ENCODE peak calls at places on chromosomes 5 and 9, in nine cellular contexts. B, W, M, I, Z, D, C, Q and J are unnamed samples.

GRCh38 chr5:125017796-125018195 is 271.4 kb upstream of the ZNF608 start:
- DNase-seq in B (no peak), W (no peak), M (no peak), I (no peak), Z (no peak), D (no peak), C (no peak), Q (no peak), J (no peak)

GRCh38 chr5:140607031-140607430 is 25.9 kb downstream of the CD14 start:
- DNase-seq in B (no peak), W (no peak), M (no peak), I (no peak), Z (peak; percentile 83), D (no peak), C (no peak), Q (no peak), J (no peak)

GRCh38 chr5:139670369-139671095 is 22.4 kb downstream of the CXXC5 start:
- DNase-seq in B (no peak), W (no peak), M (no peak), I (no peak), Z (peak; percentile 31), D (no peak), C (no peak), Q (no peak), J (no peak)

GRCh38 chr9:92407818-92408217 is 3.4 kb upstream of the OGN start:
- DNase-seq in B (no peak), W (no peak), M (no peak), I (no peak), Z (no peak), D (no peak), C (no peak), Q (no peak), J (no peak)

GRCh38 chr9:85158512-85158911 is 489.0 kb downstream of the NTRK2 start:
- DNase-seq in B (no peak), W (no peak), M (no peak), I (no peak), Z (no peak), D (no peak), C (no peak), Q (no peak), J (no peak)

GRCh38 chr5:54306893-54307292 is 3.5 kb downstream of the ARL15 start:
- DNase-seq in B (no peak), W (no peak), M (no peak), I (no peak), Z (no peak), D (no peak), C (no peak), Q (no peak), J (no peak)

GRCh38 chr5:160473736-160474483 is 52.3 kb downstream of the PTTG1 start:
- DNase-seq in B (no peak), W (no peak), M (no peak), I (no peak), Z (no peak), D (no peak), C (no peak), Q (no peak), J (no peak)

GRCh38 chr9:114608525-114608796 is 2.6 kb upstream of the TMEM268 start:
- DNase-seq in B (no peak), W (no peak), M (no peak), I (no peak), Z (no peak), D (no peak), C (no peak), Q (no peak), J (no peak)

GRCh38 chr5:136089804-136090203 is 42.8 kb upstream of the SMAD5 start:
- DNase-seq in B (no peak), W (no peak), M (no peak), I (no peak), Z (no peak), D (no peak), C (no peak), Q (peak; percentile 69), J (peak; percentile 45)

GRCh38 chr5:78367318-78367991 is 7.0 kb downstream of the SCAMP1 start:
- DNase-seq in B (no peak), W (no peak), M (no peak), I (no peak), Z (no peak), D (no peak), C (no peak), Q (peak; percentile 16), J (no peak)

GRCh38 chr9:18601026-18601425 is 127.1 kb downstream of the ADAMTSL1 start:
- DNase-seq in B (no peak), W (no peak), M (no peak), I (no peak), Z (no peak), D (no peak), C (no peak), Q (no peak), J (no peak)

GRCh38 chr9:20552874-20553624 is 69.2 kb downstream of the MLLT3 start:
- DNase-seq in B (no peak), W (peak; percentile 36), M (no peak), I (no peak), Z (peak; percentile 51), D (no peak), C (no peak), Q (peak; percentile 66), J (no peak)

GRCh38 chr9:4228606-4229005 is 71.3 kb downstream of the GLIS3 start:
- DNase-seq in B (no peak), W (peak; percentile 49), M (no peak), I (no peak), Z (peak; percentile 37), D (no peak), C (peak; percentile 25), Q (peak; percentile 59), J (no peak)

GRCh38 chr5:91307023-91307422 is 76.1 kb downstream of the ARRDC3 start:
- DNase-seq in B (no peak), W (no peak), M (peak; percentile 55), I (no peak), Z (peak; percentile 82), D (peak; percentile 86), C (no peak), Q (no peak), J (no peak)

GRCh38 chr5:139745121-139745799 is 50.3 kb upstream of the PSD2 start:
- DNase-seq in B (no peak), W (peak; percentile 96), M (peak; percentile 60), I (peak; percentile 29), Z (peak; percentile 59), D (peak; percentile 81), C (peak; percentile 92), Q (no peak), J (no peak)

GRCh38 chr5:135013947-135014570 is 20.0 kb downstream of the PITX1 start:
- DNase-seq in B (peak; percentile 36), W (no peak), M (no peak), I (no peak), Z (no peak), D (no peak), C (no peak), Q (no peak), J (no peak)

GRCh38 chr5:113519412-113519811 is 5.9 kb downstream of the YTHDC2 start:
- DNase-seq in B (no peak), W (no peak), M (no peak), I (no peak), Z (no peak), D (no peak), C (no peak), Q (no peak), J (no peak)

GRCh38 chr9:135982499-135983264 is 21.5 kb upstream of the UBAC1 start:
- DNase-seq in B (no peak), W (no peak), M (no peak), I (no peak), Z (no peak), D (no peak), C (no peak), Q (no peak), J (no peak)

GRCh38 chr5:171336486-171337206 is 27.6 kb downstream of the TLX3 start:
- DNase-seq in B (no peak), W (peak; percentile 58), M (no peak), I (peak; percentile 42), Z (peak; percentile 52), D (no peak), C (peak; percentile 41), Q (peak; percentile 41), J (no peak)

GRCh38 chr9:133701321-133701980 is 36.7 kb downstream of the SARDH start:
- DNase-seq in B (peak; percentile 42), W (no peak), M (no peak), I (no peak), Z (no peak), D (peak; percentile 35), C (no peak), Q (no peak), J (no peak)

GRCh38 chr5:95084757-95085156 is 200.1 kb downstream of the MCTP1 start:
- DNase-seq in B (no peak), W (no peak), M (no peak), I (no peak), Z (peak; percentile 32), D (no peak), C (no peak), Q (no peak), J (no peak)

GRCh38 chr5:174402224-174402812 is 322.1 kb upstream of the MSX2 start:
- DNase-seq in B (no peak), W (no peak), M (no peak), I (no peak), Z (no peak), D (no peak), C (no peak), Q (peak; percentile 25), J (no peak)

GRCh38 chr9:36535106-36535505 is 37.6 kb upstream of the MELK start:
- DNase-seq in B (no peak), W (no peak), M (no peak), I (no peak), Z (no peak), D (no peak), C (no peak), Q (no peak), J (no peak)

GRCh38 chr9:101675341-101675740 is 63.1 kb downstream of the GRIN3A start:
- DNase-seq in B (no peak), W (no peak), M (no peak), I (no peak), Z (no peak), D (no peak), C (no peak), Q (no peak), J (no peak)

GRCh38 chr5:80656425-80656824 is 1.6 kb upstream of the DHFR start:
- DNase-seq in B (no peak), W (no peak), M (no peak), I (no peak), Z (no peak), D (no peak), C (no peak), Q (no peak), J (no peak)

GRCh38 chr9:131656356-131657030 is 83.4 kb downstream of the RAPGEF1 start:
- DNase-seq in B (peak; percentile 93), W (no peak), M (peak; percentile 59), I (no peak), Z (peak; percentile 96), D (peak; percentile 79), C (no peak), Q (no peak), J (no peak)